ENCODE peak calls at places on chromosome 13, in five cellular contexts. L is endodermal cell, A is GM23338, E is thyroid gland, J is body of pancreas. W is an unnamed sample.

GRCh38 chr13:37127706-37128241 is 22.3 kb upstream of the CSNK1A1L start:
- DNase-seq in L (no peak), A (no peak), E (no peak), J (no peak), W (no peak)

GRCh38 chr13:78121459-78122348 is 203.1 kb upstream of the EDNRB start:
- DNase-seq in L (peak; percentile 52), A (peak; percentile 88), E (peak; percentile 52), J (peak; percentile 28), W (peak; percentile 44)

GRCh38 chr13:105957769-105958438 is 577.6 kb downstream of the EFNB2 start:
- DNase-seq in L (no peak), A (no peak), E (no peak), J (no peak), W (no peak)

GRCh38 chr13:30725331-30726085 is 9.8 kb upstream of the ALOX5AP start:
- DNase-seq in L (peak; percentile 5), A (no peak), E (no peak), J (no peak), W (no peak)

GRCh38 chr13:79917628-79918027 is 423.3 kb downstream of the SPRY2 start:
- DNase-seq in L (no peak), A (no peak), E (no peak), J (no peak), W (no peak)

GRCh38 chr13:44368062-44368591 is 5.5 kb upstream of the SERP2 start:
- DNase-seq in L (no peak), A (no peak), E (no peak), J (no peak), W (no peak)

GRCh38 chr13:98453254-98453843 is 123.6 kb downstream of the STK24 start:
- DNase-seq in L (no peak), A (no peak), E (no peak), J (no peak), W (no peak)

GRCh38 chr13:53201454-53202225 is 173.0 kb downstream of the OLFM4 start:
- DNase-seq in L (peak; percentile 87), A (peak; percentile 65), E (peak; percentile 70), J (peak; percentile 47), W (no peak)

GRCh38 chr13:82627183-82627582 is 1255.1 kb downstream of the SLITRK1 start:
- DNase-seq in L (no peak), A (no peak), E (no peak), J (no peak), W (no peak)

GRCh38 chr13:98540476-98540875 is 36.4 kb downstream of the STK24 start:
- DNase-seq in L (peak; percentile 15), A (no peak), E (peak; percentile 93), J (no peak), W (no peak)

GRCh38 chr13:31355001-31355400 is 155.2 kb downstream of the B3GLCT start:
- DNase-seq in L (no peak), A (no peak), E (no peak), J (no peak), W (no peak)

GRCh38 chr13:91349992-91350911 is 2.8 kb downstream of the MIR17HG start:
- DNase-seq in L (no peak), A (no peak), E (no peak), J (no peak), W (no peak)

GRCh38 chr13:112078216-112078615 is 11.3 kb downstream of the SOX1 start:
- DNase-seq in L (peak; percentile 67), A (no peak), E (no peak), J (no peak), W (no peak)

GRCh38 chr13:112217431-112217830 is 150.5 kb downstream of the SOX1 start:
- DNase-seq in L (peak; percentile 16), A (no peak), E (no peak), J (no peak), W (no peak)

GRCh38 chr13:72453161-72453560 is 274.3 kb downstream of the MZT1 start:
- DNase-seq in L (no peak), A (no peak), E (no peak), J (no peak), W (no peak)

GRCh38 chr13:19382111-19382510 is 179.2 kb downstream of the TPTE2 start:
- DNase-seq in L (no peak), A (no peak), E (no peak), J (no peak), W (no peak)

GRCh38 chr13:48123827-48124226 is 28.9 kb upstream of the MED4 start:
- DNase-seq in L (no peak), A (no peak), E (no peak), J (no peak), W (peak; percentile 60)

GRCh38 chr13:94620286-94620896 is 18.7 kb downstream of the GPR180 start:
- DNase-seq in L (peak; percentile 77), A (peak; percentile 73), E (peak; percentile 19), J (no peak), W (no peak)

GRCh38 chr13:39538826-39539555 is 64.0 kb downstream of the LHFPL6 start:
- DNase-seq in L (no peak), A (no peak), E (no peak), J (no peak), W (no peak)

GRCh38 chr13:53191091-53191490 is 162.5 kb downstream of the OLFM4 start:
- DNase-seq in L (peak; percentile 81), A (peak; percentile 45), E (no peak), J (no peak), W (no peak)

GRCh38 chr13:21925720-21926119 is 254.8 kb downstream of the FGF9 start:
- DNase-seq in L (no peak), A (peak; percentile 83), E (no peak), J (no peak), W (no peak)

GRCh38 chr13:113724780-113725315 is 34.2 kb upstream of the TMEM255B start:
- DNase-seq in L (peak; percentile 93), A (peak; percentile 83), E (peak; percentile 82), J (peak; percentile 81), W (peak; percentile 81)
- H3K4me3 ChIP-seq in L (peak overlapping the region; percentile 33), A (peak overlapping the region; percentile 76), E (no peak overlapping the region), J (no peak overlapping the region), W (peak overlapping the region; percentile 41)

GRCh38 chr13:113633485-113633873 is 24.5 kb downstream of the ATP4B start:
- DNase-seq in L (no peak), A (no peak), E (no peak), J (no peak), W (no peak)
- H3K36me3 ChIP-seq in L (peaks cover 80% of the 10 kb centered on the region), A (peaks cover 11% of the 10 kb centered on the region), E (peaks cover 57% of the 10 kb centered on the region), J (peaks cover 26% of the 10 kb centered on the region), W (peaks cover 62% of the 10 kb centered on the region)

GRCh38 chr13:75479102-75479501 is 2.9 kb downstream of the TBC1D4 start:
- DNase-seq in L (no peak), A (no peak), E (no peak), J (no peak), W (no peak)

GRCh38 chr13:75481176-75482069 is 546 bp downstream of the TBC1D4 start:
- DNase-seq in L (peak; percentile 85), A (peak; percentile 68), E (peak; percentile 36), J (peak; percentile 38), W (peak; percentile 31)

GRCh38 chr13:75480691-75481175 is 1.2 kb downstream of the TBC1D4 start:
- DNase-seq in L (peak; percentile 80), A (peak; percentile 84), E (peak; percentile 87), J (peak; percentile 80), W (peak; percentile 77)

GRCh38 chr13:75482070-75482819 is at the start of gene TBC1D4:
- DNase-seq in L (peak; percentile 96), A (peak; percentile 96), E (peak; percentile 97), J (peak; percentile 83), W (peak; percentile 88)

GRCh38 chr13:75478659-75479058 is 3.3 kb downstream of the TBC1D4 start:
- DNase-seq in L (no peak), A (no peak), E (no peak), J (no peak), W (no peak)
- H3K4me3 ChIP-seq in L (no peak overlapping the region), A (no peak overlapping the region), E (no peak overlapping the region), J (no peak overlapping the region), W (no peak overlapping the region)

DNA sequence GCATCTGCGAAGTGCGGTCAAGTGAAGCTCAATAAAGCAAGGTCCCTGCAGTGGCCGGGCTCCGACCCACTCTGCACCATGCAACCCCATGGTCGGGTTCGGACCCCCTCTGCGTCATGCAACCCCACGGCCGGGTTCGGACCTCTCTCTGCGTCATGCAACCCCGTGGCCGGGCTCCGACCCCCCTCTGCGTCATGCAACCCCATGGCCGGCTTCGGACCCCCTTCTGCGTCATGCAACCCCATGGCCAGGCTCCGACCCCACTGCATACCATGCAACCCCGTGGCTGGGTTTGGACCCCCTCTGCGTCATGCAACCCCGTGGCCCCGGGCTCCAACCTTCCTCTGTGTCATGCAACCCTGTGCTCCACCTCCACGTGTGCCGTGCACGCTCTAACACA is 43.8 kb downstream of the CARS2 start:
- DNase-seq in L (no peak), A (no peak), E (no peak), J (no peak), W (no peak)
- H3K36me3 ChIP-seq in L (peaks cover 82% of the 10 kb centered on the region), A (peaks cover 25% of the 10 kb centered on the region), E (peaks cover 33% of the 10 kb centered on the region), J (peaks cover 7% of the 10 kb centered on the region), W (peaks cover 30% of the 10 kb centered on the region)

W was measured in lung.